ENCODE peak calls at places on chromosomes 3 and 15, in four cellular contexts. One of them, this sample, is unnamed.

GRCh38 chr15:72902245-72902928 is 118.8 kb upstream of the ADPGK start:
- DNase-seq in activated naive CD8-positive, alpha-beta T cell treated with anti-CD3 and anti-CD28 coated beads for 36 hours: no peak
- DNase-seq in activated naive CD4-positive, alpha-beta T cell treated with anti-CD3 and anti-CD28 coated beads, Interleukin-2, amount 10 ng/mL, durations not matched to agents 7 days and 5 days: no peak
- DNase-seq in brain microvascular endothelial cell: peak
- DNase-seq in this sample: peak

GRCh38 chr3:81684739-81685395 is 76.6 kb downstream of the GBE1 start:
- DNase-seq in activated naive CD8-positive, alpha-beta T cell treated with anti-CD3 and anti-CD28 coated beads for 36 hours: no peak
- DNase-seq in activated naive CD4-positive, alpha-beta T cell treated with anti-CD3 and anti-CD28 coated beads, Interleukin-2, amount 10 ng/mL, durations not matched to agents 7 days and 5 days: no peak
- DNase-seq in brain microvascular endothelial cell: peak
- DNase-seq in this sample: peak

GRCh38 chr3:58074997-58075396 is 66.8 kb downstream of the FLNB start:
- DNase-seq in activated naive CD8-positive, alpha-beta T cell treated with anti-CD3 and anti-CD28 coated beads for 36 hours: peak
- DNase-seq in activated naive CD4-positive, alpha-beta T cell treated with anti-CD3 and anti-CD28 coated beads, Interleukin-2, amount 10 ng/mL, durations not matched to agents 7 days and 5 days: no peak
- DNase-seq in brain microvascular endothelial cell: no peak
- DNase-seq in this sample: no peak

GRCh38 chr3:49606427-49606826 is 52.1 kb downstream of the BSN start:
- DNase-seq in activated naive CD8-positive, alpha-beta T cell treated with anti-CD3 and anti-CD28 coated beads for 36 hours: no peak
- DNase-seq in brain microvascular endothelial cell: no peak
- DNase-seq in activated naive CD4-positive, alpha-beta T cell treated with anti-CD3 and anti-CD28 coated beads, Interleukin-2, amount 10 ng/mL, durations not matched to agents 7 days and 5 days: peak
- DNase-seq in this sample: no peak

GRCh38 chr3:127688022-127688415 is 15.3 kb downstream of the ABTB1 start:
- DNase-seq in activated naive CD4-positive, alpha-beta T cell treated with anti-CD3 and anti-CD28 coated beads, Interleukin-2, amount 10 ng/mL, durations not matched to agents 7 days and 5 days: no peak
- DNase-seq in activated naive CD8-positive, alpha-beta T cell treated with anti-CD3 and anti-CD28 coated beads for 36 hours: no peak
- DNase-seq in brain microvascular endothelial cell: no peak
- DNase-seq in this sample: no peak

GRCh38 chr3:9810357-9810726 is 280 bp downstream of the TTLL3 start:
- DNase-seq in activated naive CD4-positive, alpha-beta T cell treated with anti-CD3 and anti-CD28 coated beads, Interleukin-2, amount 10 ng/mL, durations not matched to agents 7 days and 5 days: no peak
- DNase-seq in activated naive CD8-positive, alpha-beta T cell treated with anti-CD3 and anti-CD28 coated beads for 36 hours: no peak
- DNase-seq in brain microvascular endothelial cell: no peak
- DNase-seq in this sample: no peak

GRCh38 chr15:83108266-83109219 is 1.1 kb downstream of the TM6SF1 start:
- DNase-seq in activated naive CD4-positive, alpha-beta T cell treated with anti-CD3 and anti-CD28 coated beads, Interleukin-2, amount 10 ng/mL, durations not matched to agents 7 days and 5 days: peak
- DNase-seq in brain microvascular endothelial cell: no peak
- DNase-seq in activated naive CD8-positive, alpha-beta T cell treated with anti-CD3 and anti-CD28 coated beads for 36 hours: peak
- DNase-seq in this sample: peak

GRCh38 chr3:57048728-57049127 is 11.7 kb upstream of the SPATA12 start:
- DNase-seq in activated naive CD4-positive, alpha-beta T cell treated with anti-CD3 and anti-CD28 coated beads, Interleukin-2, amount 10 ng/mL, durations not matched to agents 7 days and 5 days: no peak
- DNase-seq in brain microvascular endothelial cell: no peak
- DNase-seq in activated naive CD8-positive, alpha-beta T cell treated with anti-CD3 and anti-CD28 coated beads for 36 hours: no peak
- DNase-seq in this sample: no peak

GRCh38 chr3:172155880-172156279 is 116.5 kb downstream of the FNDC3B start:
- DNase-seq in activated naive CD8-positive, alpha-beta T cell treated with anti-CD3 and anti-CD28 coated beads for 36 hours: no peak
- DNase-seq in activated naive CD4-positive, alpha-beta T cell treated with anti-CD3 and anti-CD28 coated beads, Interleukin-2, amount 10 ng/mL, durations not matched to agents 7 days and 5 days: no peak
- DNase-seq in brain microvascular endothelial cell: no peak
- DNase-seq in this sample: no peak

GRCh38 chr3:56753206-56753605 is 48.5 kb downstream of the ARHGEF3 start:
- DNase-seq in activated naive CD4-positive, alpha-beta T cell treated with anti-CD3 and anti-CD28 coated beads, Interleukin-2, amount 10 ng/mL, durations not matched to agents 7 days and 5 days: peak
- DNase-seq in activated naive CD8-positive, alpha-beta T cell treated with anti-CD3 and anti-CD28 coated beads for 36 hours: peak
- DNase-seq in brain microvascular endothelial cell: no peak
- DNase-seq in this sample: peak

GRCh38 chr3:100123112-100123511 is 8.8 kb upstream of the FILIP1L start:
- DNase-seq in activated naive CD8-positive, alpha-beta T cell treated with anti-CD3 and anti-CD28 coated beads for 36 hours: no peak
- DNase-seq in activated naive CD4-positive, alpha-beta T cell treated with anti-CD3 and anti-CD28 coated beads, Interleukin-2, amount 10 ng/mL, durations not matched to agents 7 days and 5 days: no peak
- DNase-seq in brain microvascular endothelial cell: no peak
- DNase-seq in this sample: no peak

GRCh38 chr15:88610756-88611231 is 10.3 kb upstream of the AEN start:
- DNase-seq in activated naive CD8-positive, alpha-beta T cell treated with anti-CD3 and anti-CD28 coated beads for 36 hours: no peak
- DNase-seq in brain microvascular endothelial cell: no peak
- DNase-seq in activated naive CD4-positive, alpha-beta T cell treated with anti-CD3 and anti-CD28 coated beads, Interleukin-2, amount 10 ng/mL, durations not matched to agents 7 days and 5 days: no peak
- DNase-seq in this sample: peak

GRCh38 chr3:184717608-184717995 is 5.7 kb upstream of the MAGEF1 start:
- DNase-seq in brain microvascular endothelial cell: no peak
- DNase-seq in activated naive CD4-positive, alpha-beta T cell treated with anti-CD3 and anti-CD28 coated beads, Interleukin-2, amount 10 ng/mL, durations not matched to agents 7 days and 5 days: no peak
- DNase-seq in activated naive CD8-positive, alpha-beta T cell treated with anti-CD3 and anti-CD28 coated beads for 36 hours: no peak
- DNase-seq in this sample: no peak